ENCODE peak calls at places on chromosome 14, in four cellular contexts. Q is HepG2, G is K562, J is GM12878. T is an unnamed sample.

GRCh38 chr14:51545396-51545795 is 106.3 kb upstream of the FRMD6 start:
- DNase-seq in J (no peak), G (no peak), Q (no peak), T (no peak)

GRCh38 chr14:88952901-88953300 is 128.4 kb downstream of the TTC8 start:
- DNase-seq in Q (no peak), J (no peak), G (no peak), T (no peak)

GRCh38 chr14:103521438-103521961 is 1.1 kb downstream of the CKB start:
- DNase-seq in J (no peak), Q (no peak), G (peak; percentile 63), T (no peak)

GRCh38 chr14:99395904-99396530 is 84.6 kb downstream of the SETD3 start:
- DNase-seq in Q (no peak), J (no peak), G (no peak), T (peak; percentile 7)

GRCh38 chr14:35286707-35287106 is 5.5 kb upstream of the PSMA6 start:
- DNase-seq in Q (no peak), G (no peak), J (no peak), T (no peak)

GRCh38 chr14:95516554-95517209 is at the start of gene SYNE3:
- DNase-seq in Q (no peak), G (peak; percentile 90), J (no peak), T (no peak)

GRCh38 chr14:97010491-97011160 is 213.4 kb downstream of the VRK1 start:
- DNase-seq in Q (no peak), G (no peak), J (no peak), T (no peak)

GRCh38 chr14:29895591-29896043 is 32.0 kb downstream of the PRKD1 start:
- DNase-seq in Q (no peak), J (no peak), G (no peak), T (no peak)

GRCh38 chr14:102316048-102316745 is 3.3 kb upstream of the ZNF839 start:
- DNase-seq in J (no peak), G (no peak), Q (peak; percentile 44), T (no peak)

DNA sequence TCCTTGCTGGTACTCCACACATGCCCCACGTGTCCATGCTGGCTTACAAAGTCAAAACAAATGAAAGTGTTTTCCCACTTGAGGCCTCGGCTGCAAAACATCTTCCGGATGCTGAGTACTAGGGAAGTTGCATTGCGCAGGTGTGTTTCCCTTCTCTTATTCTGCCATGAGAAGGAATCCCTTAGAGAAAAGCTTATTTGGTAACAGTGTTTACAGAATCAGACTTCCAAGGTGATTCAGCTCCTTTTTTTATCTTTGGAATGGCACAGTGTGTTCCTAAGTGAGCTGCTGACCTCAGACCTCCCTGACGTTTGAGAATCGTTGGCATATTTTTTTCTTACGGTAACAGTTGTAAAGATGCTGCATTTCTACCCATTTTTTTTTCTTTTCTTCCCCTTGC is 211.3 kb downstream of the ESR2 start:
- DNase-seq in Q (no peak), J (no peak), G (no peak), T (no peak)
- TF ChIP-seq ZBTB33 in Q (no peak), J (no peak), G (no peak), T (no peak)

GRCh38 chr14:71022939-71023338 is 115.7 kb downstream of the PCNX1 start:
- DNase-seq in G (no peak), J (peak; percentile 7), Q (no peak), T (no peak)

GRCh38 chr14:71022015-71022919 is 115.0 kb downstream of the PCNX1 start:
- DNase-seq in G (no peak), J (no peak), Q (no peak), T (peak; percentile 66)

DNA sequence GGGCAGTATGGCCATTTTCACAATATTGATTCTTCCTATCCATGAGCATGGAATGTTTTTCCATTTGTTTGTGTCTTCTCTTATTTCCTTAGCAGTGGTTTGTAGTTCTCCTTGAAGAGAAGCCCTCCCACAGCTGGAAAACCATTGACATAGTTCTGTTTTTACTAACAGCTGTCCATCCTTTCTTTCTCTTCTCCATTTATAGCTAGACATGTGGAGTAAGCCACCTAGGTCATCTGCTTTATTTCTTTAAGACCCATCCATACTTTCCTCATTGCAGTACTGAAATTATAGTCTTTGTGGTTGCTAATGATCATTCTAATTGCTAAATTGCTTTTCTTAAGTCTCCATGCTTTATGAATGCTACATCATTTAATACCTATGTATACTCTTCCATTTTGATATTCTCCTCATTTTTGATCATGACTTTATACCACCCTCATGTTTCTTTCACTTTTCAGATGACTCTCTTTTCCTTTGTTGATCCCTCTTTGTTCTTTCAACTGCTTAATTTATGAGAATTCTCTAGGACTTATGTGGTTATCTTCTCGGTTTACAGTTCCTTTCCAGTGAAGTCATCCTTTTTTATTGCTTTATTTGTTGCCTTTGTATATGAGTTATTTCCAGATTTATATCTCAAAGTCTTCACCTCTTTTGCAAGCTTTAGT is 114.2 kb downstream of the PCNX1 start:
- DNase-seq in Q (no peak), J (no peak), G (no peak), T (peak; percentile 8)
- TF ChIP-seq SIN3A in Q (no peak), J (no peak), G (no peak), T (peak; percentile 48)

GRCh38 chr14:69613312-69614073 is 2.1 kb downstream of the SUSD6 start:
- DNase-seq in J (no peak), Q (no peak), G (no peak), T (no peak)
- TF ChIP-seq ZNF274 in J (no peak), Q (no peak), G (no peak), T (no peak)

DNA sequence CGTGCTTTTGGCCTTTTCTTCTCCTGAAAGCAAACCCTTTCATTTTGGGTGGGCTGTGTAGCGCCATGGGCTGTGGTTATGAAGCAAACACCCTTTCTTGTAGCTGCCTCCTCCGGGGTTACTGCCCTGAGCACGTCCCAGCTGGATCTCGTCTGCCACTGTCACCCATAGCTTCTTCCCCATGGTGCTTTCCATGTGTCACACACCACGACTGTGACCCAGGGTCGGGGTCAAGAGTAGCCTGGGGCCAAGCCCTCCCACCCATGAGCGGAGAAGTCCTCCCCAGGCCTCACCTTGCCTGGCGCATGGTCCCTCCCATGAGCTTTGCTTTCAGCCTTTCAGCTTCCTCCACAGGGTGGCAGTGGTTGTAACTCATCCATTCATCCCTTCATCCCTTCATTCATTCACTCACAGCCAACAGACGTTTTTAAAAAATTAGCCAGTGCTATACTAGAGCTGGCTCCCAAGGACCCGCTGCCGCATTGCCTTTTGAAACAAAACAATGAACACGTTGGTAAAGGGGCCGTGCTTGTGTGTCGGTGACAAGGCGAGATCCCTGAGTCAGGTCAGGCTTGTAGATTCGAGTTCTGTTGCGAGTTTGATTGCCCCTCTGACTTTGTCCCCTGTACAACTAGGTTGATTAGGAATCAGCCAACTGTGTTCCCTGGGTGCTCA is 29.5 kb downstream of the MEG3 start:
- DNase-seq in G (no peak), J (no peak), Q (no peak), T (no peak)
- TF ChIP-seq ZBTB33 in G (no peak), J (no peak), Q (no peak), T (no peak)

DNA sequence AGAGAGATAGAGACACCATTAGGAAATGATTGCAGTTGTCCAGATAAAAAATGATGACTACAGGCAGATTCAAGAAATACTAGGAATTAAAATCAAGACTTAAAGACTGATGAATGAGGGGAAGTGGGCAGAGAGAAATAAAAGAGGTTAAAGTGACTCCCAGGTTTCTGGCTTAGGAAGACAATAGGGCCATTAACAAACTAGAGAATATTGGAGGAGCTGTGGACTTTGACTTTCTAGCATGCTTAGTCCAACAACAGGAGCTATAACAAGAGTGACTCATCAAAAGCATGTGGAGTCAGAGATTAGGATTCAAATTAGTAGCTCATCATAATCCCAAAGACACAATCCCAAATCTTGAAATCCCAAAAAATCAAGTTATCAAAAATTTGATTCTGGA is 101.5 kb downstream of the BMP4 start:
- DNase-seq in Q (peak; percentile 96), G (no peak), J (no peak), T (no peak)
- TF ChIP-seq SIN3A in Q (no peak), G (no peak), J (no peak), T (no peak)

T was measured in HCT116.